ENCODE peak calls at places on chromosomes 11 and 22, in four cellular contexts. F, J, H and P are unnamed samples.

GRCh38 chr11:29657709-29658108 is 359.1 kb downstream of the KCNA4 start:
- DNase-seq in H (no peak), J (no peak), F (peak; percentile 20), P (no peak)

GRCh38 chr11:47998345-47998732 is 18.0 kb downstream of the PTPRJ start:
- DNase-seq in J (no peak), F (no peak), H (no peak), P (no peak)

GRCh38 chr11:66291706-66292542 is at the start of gene TMEM151A:
- DNase-seq in F (no peak), J (no peak), H (peak; percentile 73), P (no peak)

GRCh38 chr11:75733346-75734107 is 15.9 kb downstream of the MOGAT2 start:
- DNase-seq in F (peak; percentile 27), H (no peak), J (no peak), P (peak; percentile 67)

GRCh38 chr11:706439-706956 is 467 bp downstream of the EPS8L2 start:
- DNase-seq in F (no peak), J (peak; percentile 36), H (peak; percentile 83), P (peak; percentile 55)

GRCh38 chr11:77710358-77710757 is 72.8 kb upstream of the CLNS1A start:
- DNase-seq in J (peak; percentile 67), H (no peak), F (no peak), P (no peak)

GRCh38 chr11:64001552-64002427 is 15.6 kb downstream of the OTUB1 start:
- DNase-seq in J (no peak), H (peak; percentile 78), F (peak; percentile 36), P (no peak)

GRCh38 chr11:18727499-18728236 is 1.7 kb upstream of the IGSF22 start:
- DNase-seq in H (no peak), J (peak; percentile 16), F (no peak), P (no peak)

GRCh38 chr11:100827934-100828661 is 141.0 kb downstream of the ARHGAP42 start:
- DNase-seq in H (no peak), F (no peak), J (peak; percentile 84), P (no peak)

GRCh38 chr11:110446594-110446993 is 16.8 kb downstream of the FDX1 start:
- DNase-seq in J (no peak), F (no peak), H (no peak), P (no peak)

GRCh38 chr11:108871152-108871551 is 206.3 kb downstream of the DDX10 start:
- DNase-seq in H (no peak), F (peak; percentile 15), J (peak; percentile 75), P (no peak)

GRCh38 chr22:46436595-46437163 is 100.7 kb downstream of the CELSR1 start:
- DNase-seq in J (peak; percentile 63), H (no peak), F (no peak), P (no peak)

GRCh38 chr11:116580828-116581227 is 192.0 kb downstream of the BUD13 start:
- DNase-seq in J (no peak), H (no peak), F (no peak), P (no peak)

GRCh38 chr11:69674267-69674885 is 777 bp downstream of the LTO1 start:
- DNase-seq in F (no peak), H (no peak), J (peak; percentile 92), P (no peak)

GRCh38 chr11:19253149-19253540 is 12.4 kb upstream of the E2F8 start:
- DNase-seq in J (no peak), H (no peak), F (no peak), P (no peak)

GRCh38 chr11:59669611-59670009 is 773 bp upstream of the PATL1 start:
- DNase-seq in H (peak; percentile 85), F (peak; percentile 42), J (peak; percentile 49), P (peak; percentile 67)

GRCh38 chr11:117600976-117601708 is 195.9 kb downstream of the DSCAML1 start:
- DNase-seq in H (no peak), J (no peak), F (no peak), P (no peak)

DNA sequence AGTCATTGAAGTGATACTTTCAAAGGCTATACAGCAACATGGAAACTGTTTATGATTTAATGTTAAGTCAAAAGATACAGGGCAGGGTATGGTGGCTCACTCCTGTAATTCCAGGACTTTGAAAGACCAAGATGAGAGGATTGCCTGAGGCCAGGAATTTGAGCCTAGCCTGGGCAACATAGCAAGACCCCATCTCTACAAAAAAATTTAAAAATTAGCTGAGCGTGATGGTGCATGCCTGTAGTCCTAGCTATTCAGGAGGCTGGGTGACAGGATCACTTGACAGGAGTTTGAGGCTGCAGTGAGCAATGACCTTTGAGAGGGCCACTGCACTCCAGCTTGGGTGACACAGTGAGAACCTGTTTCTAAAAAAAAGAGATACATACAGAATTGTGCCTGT is 39.3 kb upstream of the ZBED5 start:
- DNase-seq in H (no peak), J (no peak), F (no peak), P (no peak)
- H3K4me1 ChIP-seq in H (no peaks in the 10 kb centered on the region), J (peaks cover 38% of the 10 kb centered on the region), F (peaks cover 73% of the 10 kb centered on the region), P (peaks cover 33% of the 10 kb centered on the region)

GRCh38 chr22:31486951-31487350 is 2.7 kb downstream of the EIF4ENIF1 start:
- DNase-seq in J (no peak), H (no peak), F (no peak), P (no peak)

GRCh38 chr22:31488988-31489617 is 539 bp downstream of the EIF4ENIF1 start:
- DNase-seq in F (peak; percentile 36), H (peak; percentile 83), J (peak; percentile 7), P (peak; percentile 60)

GRCh38 chr22:31489632-31490495 is at the start of gene EIF4ENIF1:
- DNase-seq in J (peak; percentile 78), F (peak; percentile 92), H (peak; percentile 95), P (peak; percentile 92)

GRCh38 chr22:31490496-31490925 is 869 bp upstream of the EIF4ENIF1 start:
- DNase-seq in H (no peak), F (peak; percentile 16), J (peak; percentile 79), P (peak; percentile 72)

GRCh38 chr22:31488346-31488883 is 1.2 kb downstream of the EIF4ENIF1 start:
- DNase-seq in J (no peak), H (no peak), F (no peak), P (no peak)
- H3K4me3 ChIP-seq in J (peak overlapping the region; percentile 72), H (peak overlapping the region; percentile 85), F (peak overlapping the region; percentile 91), P (peak overlapping the region; percentile 82)

GRCh38 chr11:119369035-119369925 is 12.2 kb downstream of the USP2 start:
- DNase-seq in J (no peak), F (peak; percentile 44), H (peak; percentile 22), P (no peak)
- H3K4me1 ChIP-seq in J (peaks cover 19% of the 10 kb centered on the region), F (peaks cover 98% of the 10 kb centered on the region), H (peaks cover 54% of the 10 kb centered on the region), P (peaks cover 40% of the 10 kb centered on the region)

GRCh38 chr22:24432059-24432853 is 4.9 kb downstream of the ADORA2A start:
- DNase-seq in F (peak; percentile 81), H (peak; percentile 91), J (peak; percentile 16), P (no peak)
- H3K4me3 ChIP-seq in F (no peak overlapping the region), H (no peak overlapping the region), J (no peak overlapping the region), P (no peak overlapping the region)

GRCh38 chr22:23850136-23850611 is 7.5 kb upstream of the SLC2A11 start:
- DNase-seq in J (no peak), H (peak; percentile 76), F (peak; percentile 15), P (no peak)
- H3K4me1 ChIP-seq in J (peaks cover 12% of the 10 kb centered on the region), H (no peaks in the 10 kb centered on the region), F (peaks cover 35% of the 10 kb centered on the region), P (peaks cover 25% of the 10 kb centered on the region)

DNA sequence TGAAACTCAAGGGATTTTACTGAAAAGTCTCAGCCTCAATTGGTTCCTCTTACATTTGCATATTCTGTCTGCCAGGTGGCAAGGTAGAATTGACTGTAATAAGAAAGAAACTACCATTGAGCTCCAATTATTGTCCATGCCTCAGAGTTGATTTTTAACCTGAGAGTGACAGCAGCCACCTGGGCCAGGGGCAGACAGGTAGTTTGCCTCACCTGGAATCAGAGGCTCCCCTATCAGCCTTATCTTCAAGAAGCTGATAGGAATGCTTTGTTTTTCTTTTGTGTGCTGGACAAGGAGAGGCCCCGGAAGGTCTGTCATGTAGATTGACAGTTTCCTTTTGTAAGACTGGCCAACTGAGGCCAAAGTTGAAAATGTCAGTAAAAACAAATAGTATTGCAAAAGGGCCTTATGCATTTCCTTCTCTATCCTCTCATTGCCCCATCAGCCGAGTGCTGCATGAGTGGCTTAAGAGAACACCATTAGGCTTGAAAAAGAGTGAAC is 34.1 kb downstream of the CD44 start:
- DNase-seq in H (no peak), F (no peak), J (peak; percentile 42), P (peak; percentile 68)
- H3K4me3 ChIP-seq in H (no peak overlapping the region), F (no peak overlapping the region), J (no peak overlapping the region), P (no peak overlapping the region)

DNA sequence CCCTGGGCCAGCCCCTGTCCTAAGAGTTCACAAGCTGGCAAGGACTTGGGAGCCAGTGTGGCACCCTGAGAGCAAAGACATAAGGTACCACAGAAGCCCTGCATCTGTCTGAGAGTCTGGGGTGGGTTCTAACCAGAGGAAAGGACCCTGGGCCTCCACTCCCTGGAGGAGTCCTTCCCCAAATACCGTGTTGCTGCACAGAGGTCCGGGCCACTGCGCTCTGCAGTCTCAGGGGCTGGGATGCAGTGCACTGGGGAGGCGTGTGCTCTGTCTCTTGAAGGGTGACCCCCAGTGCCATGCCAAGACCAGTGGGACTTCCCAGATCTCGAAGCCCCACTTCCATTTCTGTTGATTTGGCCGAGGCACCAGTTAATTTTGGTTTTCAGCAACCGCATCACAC is 4.3 kb upstream of the SH3BP1 start:
- DNase-seq in F (no peak), H (no peak), J (no peak), P (no peak)
- H3K4me1 ChIP-seq in F (peaks cover 62% of the 10 kb centered on the region), H (peaks cover 12% of the 10 kb centered on the region), J (peaks cover 42% of the 10 kb centered on the region), P (peaks cover 74% of the 10 kb centered on the region)

GRCh38 chr22:17234144-17234623 is 14.9 kb upstream of the ADA2 start:
- DNase-seq in F (no peak), H (peak; percentile 35), J (no peak), P (peak; percentile 33)
- H3K4me3 ChIP-seq in F (no peak overlapping the region), H (no peak overlapping the region), J (no peak overlapping the region), P (no peak overlapping the region)